ENCODE peak calls at places on chromosome 1, in nine cellular contexts. X is HTR-8/SVneo; T is SK-N-SH; I is AG08396; J is globus pallidus; Q is EL; U is stimulated activated CD4-positive, alpha-beta T cell treated with anti-CD3 and anti-CD28 coated beads, Interleukin-1b, Interleukin-23, amount 100 ng/mL, for 24 hours; O is ecto neural progenitor cell; W is brain microvascular endothelial cell. E is an unnamed sample.

GRCh38 chr1:245996806-245997205 is 510.3 kb downstream of the SMYD3 start:
- DNase-seq in O (no peak), Q (no peak), J (no peak), X (no peak), T (no peak), U (no peak), I (no peak), W (no peak), E (no peak)

GRCh38 chr1:201714542-201715276 is 114.2 kb upstream of the IPO9 start:
- DNase-seq in J (no peak), X (peak), U (no peak), I (peak), W (peak), O (no peak), Q (peak), T (no peak), E (peak)

GRCh38 chr1:22627331-22627730 is 9.1 kb upstream of the C1QA start:
- DNase-seq in Q (no peak), O (no peak), X (no peak), U (no peak), T (no peak), J (no peak), W (no peak), I (no peak), E (no peak)

GRCh38 chr1:166029196-166029965 is 137.4 kb downstream of the FAM78B start:
- DNase-seq in J (no peak), W (no peak), U (no peak), I (no peak), T (no peak), Q (no peak), O (no peak), X (no peak), E (no peak)

GRCh38 chr1:211591980-211592493 is 13.1 kb upstream of the SLC30A1 start:
- DNase-seq in W (peak), O (no peak), U (no peak), J (no peak), T (no peak), X (peak), I (peak), Q (peak), E (peak)

GRCh38 chr1:55670331-55671082 is 455.3 kb upstream of the USP24 start:
- DNase-seq in Q (peak), W (no peak), X (no peak), J (peak), U (no peak), T (no peak), O (no peak), I (no peak), E (no peak)

GRCh38 chr1:215794151-215794550 is 227.0 kb downstream of the KCTD3 start:
- DNase-seq in U (no peak), I (no peak), X (no peak), T (no peak), Q (no peak), O (no peak), W (no peak), J (no peak), E (no peak)

GRCh38 chr1:227378183-227378582 is 59.9 kb upstream of the CDC42BPA start:
- DNase-seq in Q (no peak), X (no peak), O (no peak), W (no peak), T (no peak), U (no peak), I (no peak), J (no peak), E (no peak)

GRCh38 chr1:24964811-24965570 is 34.9 kb upstream of the RUNX3 start:
- DNase-seq in W (peak), I (no peak), J (no peak), X (no peak), U (peak), O (no peak), T (no peak), Q (peak), E (no peak)

GRCh38 chr1:182768973-182769372 is 20.6 kb upstream of the NPL start:
- DNase-seq in X (no peak), J (no peak), O (no peak), W (no peak), I (no peak), T (no peak), Q (no peak), U (no peak), E (no peak)

GRCh38 chr1:29833596-29833995 is 597.3 kb downstream of the PTPRU start:
- DNase-seq in Q (no peak), O (no peak), U (no peak), T (no peak), I (no peak), J (no peak), X (no peak), W (no peak), E (peak)

GRCh38 chr1:57796609-57797008 is 372.7 kb upstream of the DAB1 start:
- DNase-seq in J (no peak), I (no peak), U (no peak), W (peak), T (no peak), Q (peak), O (no peak), X (no peak), E (no peak)

GRCh38 chr1:17075470-17076255 is 21.8 kb upstream of the SDHB start:
- DNase-seq in U (no peak), X (no peak), J (no peak), I (no peak), W (no peak), Q (peak), T (no peak), O (no peak), E (no peak)

GRCh38 chr1:49059087-49059486 is 282.4 kb upstream of the BEND5 start:
- DNase-seq in U (no peak), I (no peak), X (no peak), T (no peak), W (no peak), J (no peak), O (no peak), Q (no peak), E (no peak)

GRCh38 chr1:154306151-154306550 is 14.7 kb upstream of the AQP10 start:
- DNase-seq in Q (no peak), T (no peak), U (no peak), W (no peak), J (no peak), O (no peak), X (no peak), I (no peak), E (no peak)

GRCh38 chr1:118217073-118217620 is 32.1 kb upstream of the SPAG17 start:
- DNase-seq in T (no peak), X (no peak), J (no peak), Q (no peak), W (no peak), O (no peak), I (no peak), U (no peak), E (no peak)